ENCODE peak calls at places on chromosomes 4 and X, in eight cellular contexts. Y is ovary, I is aorta, F is fibroblast of lung, T is iPS DF 6.9, U is Peyer's patch, W is heart left ventricle, P is tibial artery. B is an unnamed sample.
A peak's percentile ranks its signal among the peaks of the same experiment; 100 is the strongest.

GRCh38 chrX:29434939-29435338 is 780.4 kb upstream of the MAGEB2 start:
- DNase-seq in Y (no peak), U (no peak), T (no peak), F (no peak), P (no peak), I (no peak), W (no peak), B (no peak)

GRCh38 chr4:117654064-117654463 is 380.2 kb upstream of the NDST3 start:
- DNase-seq in F (no peak), Y (no peak), W (no peak), I (no peak), U (no peak), T (no peak), P (no peak), B (no peak)

GRCh38 chr4:82394896-82395295 is 21.1 kb upstream of the HNRNPD start:
- DNase-seq in W (no peak), U (no peak), F (no peak), P (no peak), Y (no peak), I (no peak), T (no peak), B (no peak)

GRCh38 chr4:110617095-110617494 is 5.8 kb downstream of the PITX2 start:
- DNase-seq in T (no peak), U (no peak), I (no peak), F (no peak), Y (no peak), P (no peak), W (no peak), B (no peak)

GRCh38 chr4:140150636-140150885 is 3.4 kb downstream of the MAML3 start:
- DNase-seq in F (no peak), P (no peak), I (no peak), W (no peak), Y (no peak), T (no peak), U (no peak), B (peak; percentile 84)

GRCh38 chr4:304987-305680 is at the start of gene ZNF732:
- DNase-seq in P (no peak), T (peak; percentile 93), U (no peak), F (peak; percentile 78), I (peak; percentile 79), W (peak; percentile 39), Y (peak; percentile 39), B (no peak)

GRCh38 chr4:159271857-159272256 is 169.0 kb downstream of the RAPGEF2 start:
- DNase-seq in P (no peak), U (no peak), Y (no peak), T (no peak), I (no peak), W (no peak), F (peak; percentile 25), B (no peak)

GRCh38 chr4:91681544-91681943 is 622.2 kb upstream of the GRID2 start:
- DNase-seq in F (no peak), W (no peak), T (no peak), Y (no peak), P (no peak), U (no peak), I (no peak), B (no peak)

GRCh38 chr4:13524504-13525243 is 19.6 kb downstream of the NKX3-2 start:
- DNase-seq in T (no peak), F (no peak), W (no peak), Y (no peak), U (no peak), P (no peak), I (no peak), B (no peak)

GRCh38 chr4:6840062-6840976 is 57.8 kb downstream of the KIAA0232 start:
- DNase-seq in I (no peak), Y (no peak), T (no peak), W (peak; percentile 45), F (peak; percentile 80), U (no peak), P (no peak), B (no peak)

GRCh38 chrX:125004799-125005198 is 314.9 kb upstream of the TEX13C start:
- DNase-seq in T (no peak), I (no peak), W (no peak), F (no peak), U (no peak), Y (no peak), P (no peak), B (no peak)

GRCh38 chrX:41308884-41309655 is 24.9 kb upstream of the DDX3X start:
- DNase-seq in P (no peak), Y (no peak), I (no peak), U (no peak), W (no peak), F (peak; percentile 51), T (no peak), B (no peak)

GRCh38 chr4:80462537-80463207 is 127.1 kb downstream of the CFAP299 start:
- DNase-seq in P (no peak), F (peak; percentile 12), I (no peak), T (no peak), Y (no peak), W (no peak), U (no peak), B (no peak)

DNA sequence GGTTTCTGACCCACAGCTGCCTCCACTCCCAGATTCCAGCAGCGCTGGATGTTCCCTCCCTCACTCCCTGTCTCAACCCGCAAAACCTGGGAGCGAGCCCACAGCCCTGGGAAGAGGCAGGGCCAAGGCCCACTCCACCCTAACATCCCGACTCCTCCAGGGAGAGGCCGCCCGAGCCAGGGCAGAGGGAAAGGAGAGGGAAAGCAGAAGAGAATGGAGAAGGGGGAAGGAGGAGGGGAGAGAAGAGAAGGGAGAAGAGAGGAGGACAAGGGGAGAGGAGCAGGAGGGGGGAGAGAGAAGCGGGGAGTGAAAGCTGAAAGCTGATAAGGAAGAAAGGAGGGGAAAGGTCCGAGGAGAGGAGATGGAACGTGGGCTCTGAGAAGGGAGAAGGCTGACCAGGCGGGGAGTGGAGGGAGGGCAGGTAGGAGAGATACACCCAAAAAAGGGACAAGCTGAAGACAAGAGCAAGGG is 120.2 kb upstream of the PJA1 start:
- DNase-seq in F (peak; percentile 28), W (peak; percentile 40), U (no peak), T (no peak), Y (peak; percentile 88), I (no peak), P (no peak), B (no peak)
- H3K27me3 ChIP-seq in F (no peaks in the 10 kb centered on the region), W (peaks cover 12% of the 10 kb centered on the region), U (no peaks in the 10 kb centered on the region), T (peaks cover 15% of the 10 kb centered on the region), Y (no peaks in the 10 kb centered on the region), I (no peaks in the 10 kb centered on the region), P (no peaks in the 10 kb centered on the region), B (no peaks in the 10 kb centered on the region)

GRCh38 chr4:184344899-184345572 is 127.4 kb upstream of the ENPP6 start:
- DNase-seq in U (no peak), T (no peak), F (no peak), W (no peak), Y (no peak), I (no peak), P (no peak), B (no peak)

GRCh38 chr4:184349283-184350039 is 124.9 kb downstream of the IRF2 start:
- DNase-seq in P (no peak), Y (peak; percentile 62), T (no peak), F (no peak), I (no peak), W (no peak), U (peak; percentile 61), B (no peak)

GRCh38 chr4:184345573-184345922 is 127.9 kb upstream of the ENPP6 start:
- DNase-seq in U (no peak), I (no peak), P (no peak), W (peak; percentile 57), T (no peak), F (peak; percentile 8), Y (no peak), B (no peak)

GRCh38 chr4:184348311-184349233 is 125.8 kb downstream of the IRF2 start:
- DNase-seq in P (no peak), I (no peak), F (peak; percentile 91), W (no peak), Y (peak; percentile 81), U (peak; percentile 81), T (no peak), B (no peak)

GRCh38 chr4:184347251-184348239 is 126.8 kb downstream of the IRF2 start:
- DNase-seq in U (peak; percentile 58), W (peak; percentile 61), Y (no peak), P (no peak), T (peak; percentile 78), F (peak; percentile 69), I (no peak), B (no peak)
- H3K4me1 ChIP-seq in U (peaks cover 65% of the 10 kb centered on the region), W (peaks cover 8% of the 10 kb centered on the region), Y (peaks cover 24% of the 10 kb centered on the region), P (peaks cover 10% of the 10 kb centered on the region), T (peaks cover 3% of the 10 kb centered on the region), F (peaks cover 3% of the 10 kb centered on the region), I (no peaks in the 10 kb centered on the region), B (peaks cover 10% of the 10 kb centered on the region)

DNA sequence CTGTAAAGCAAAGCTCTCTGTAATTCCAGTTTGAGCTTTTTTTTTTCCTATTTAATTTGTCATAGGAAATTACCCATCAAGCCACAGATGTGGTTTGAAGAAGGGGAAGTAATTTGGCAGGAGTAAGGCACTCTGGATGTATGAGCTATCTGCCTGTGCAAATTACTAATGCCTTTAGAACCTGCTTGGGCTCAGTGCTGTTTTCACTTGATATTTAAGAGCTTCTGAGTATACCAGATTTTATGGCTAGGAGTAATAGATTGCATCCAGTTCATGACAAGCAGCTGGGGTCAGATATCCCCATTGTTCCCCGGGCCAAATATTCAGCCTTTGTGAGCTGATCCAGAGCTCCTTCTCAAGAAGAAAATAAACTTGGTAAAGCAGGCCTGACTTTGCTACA is 89.1 kb downstream of the DCAF8L2 start:
- DNase-seq in I (no peak), P (no peak), F (no peak), T (no peak), W (no peak), Y (no peak), U (no peak), B (no peak)
- H3K4me3 ChIP-seq in I (no peak overlapping the region), P (no peak overlapping the region), F (no peak overlapping the region), T (no peak overlapping the region), W (no peak overlapping the region), Y (no peak overlapping the region), U (no peak overlapping the region), B (no peak overlapping the region)

GRCh38 chrX:145848451-145848850 is 30.8 kb downstream of the SLITRK2 start:
- DNase-seq in Y (no peak), U (no peak), F (no peak), T (no peak), W (no peak), P (no peak), I (no peak), B (no peak)
- H3K27me3 ChIP-seq in Y (no peaks in the 10 kb centered on the region), U (no peaks in the 10 kb centered on the region), F (no peaks in the 10 kb centered on the region), T (no peaks in the 10 kb centered on the region), W (no peaks in the 10 kb centered on the region), P (no peaks in the 10 kb centered on the region), I (no peaks in the 10 kb centered on the region), B (no peaks in the 10 kb centered on the region)

B was measured in CD4-positive, CD25-positive, alpha-beta regulatory T cell.